ENCODE peak calls at places on chromosomes 7 and 10, in nine cellular contexts. G is K562, O is transverse colon, L is prostate gland, S is HCT116, N is sigmoid colon, A is stomach, C is GM12878, Y is H1. R is an unnamed sample.

GRCh38 chr10:42951486-42952251 is 125.2 kb upstream of the RET start:
- DNase-seq in G (no peak), O (no peak), L (no peak), S (no peak), N (peak), A (peak), C (no peak), Y (peak), R (peak)

GRCh38 chr7:130894146-130895005 is 160.4 kb upstream of the KLF14 start:
- DNase-seq in G (peak), O (no peak), L (no peak), S (peak), N (peak), A (peak), C (no peak), Y (no peak), R (peak)

GRCh38 chr10:10922062-10922461 is 95.6 kb upstream of the CELF2 start:
- DNase-seq in G (no peak), O (no peak), L (no peak), S (no peak), N (no peak), A (no peak), C (no peak), Y (no peak), R (no peak)

GRCh38 chr10:62335326-62335725 is 38.8 kb upstream of the ZNF365 start:
- DNase-seq in G (no peak), O (no peak), L (no peak), S (no peak), N (no peak), A (no peak), C (no peak), Y (no peak), R (no peak)

GRCh38 chr7:33981686-33982424 is 76.5 kb downstream of the BMPER start:
- DNase-seq in G (no peak), O (no peak), L (no peak), S (no peak), N (no peak), A (no peak), C (no peak), Y (no peak), R (no peak)

GRCh38 chr10:329361-330099 is 194.3 kb downstream of the ZMYND11 start:
- DNase-seq in G (peak), O (peak), L (peak), S (peak), N (peak), A (peak), C (no peak), Y (peak), R (no peak)

GRCh38 chr10:43824934-43825333 is 176.3 kb upstream of the ZNF32 start:
- DNase-seq in G (no peak), O (peak), L (no peak), S (no peak), N (peak), A (no peak), C (no peak), Y (no peak), R (no peak)

GRCh38 chr10:50607526-50607925 is 16.2 kb downstream of the SGMS1 start:
- DNase-seq in G (no peak), O (no peak), L (no peak), S (no peak), N (no peak), A (no peak), C (no peak), Y (no peak), R (no peak)

GRCh38 chr7:6486438-6487183 is 38.9 kb upstream of the DAGLB start:
- DNase-seq in G (no peak), O (no peak), L (no peak), S (no peak), N (no peak), A (no peak), C (no peak), Y (no peak), R (no peak)

GRCh38 chr10:59012839-59013238 is 163.6 kb upstream of the PHYHIPL start:
- DNase-seq in G (no peak), O (no peak), L (no peak), S (no peak), N (no peak), A (no peak), C (no peak), Y (no peak), R (no peak)

GRCh38 chr7:148585399-148585798 is 5.2 kb upstream of the C7orf33 start:
- DNase-seq in G (peak), O (no peak), L (no peak), S (no peak), N (no peak), A (no peak), C (no peak), Y (no peak), R (no peak)

GRCh38 chr7:149300751-149301150 is 38.8 kb downstream of the ZNF783 start:
- DNase-seq in G (no peak), O (no peak), L (no peak), S (no peak), N (no peak), A (no peak), C (no peak), Y (peak), R (peak)

GRCh38 chr7:1535695-1536094 is 5.2 kb downstream of the MAFK start:
- DNase-seq in G (no peak), O (no peak), L (no peak), S (no peak), N (peak), A (no peak), C (no peak), Y (peak), R (no peak)

GRCh38 chr7:1536105-1536767 is 5.7 kb downstream of the MAFK start:
- DNase-seq in G (no peak), O (no peak), L (no peak), S (no peak), N (peak), A (no peak), C (no peak), Y (no peak), R (no peak)

GRCh38 chr7:1537631-1538412 is 7.3 kb downstream of the MAFK start:
- DNase-seq in G (peak), O (peak), L (no peak), S (no peak), N (peak), A (peak), C (no peak), Y (peak), R (no peak)

GRCh38 chr7:1538544-1539345 is 8.2 kb downstream of the MAFK start:
- DNase-seq in G (no peak), O (no peak), L (no peak), S (no peak), N (peak), A (no peak), C (no peak), Y (no peak), R (no peak)

DNA sequence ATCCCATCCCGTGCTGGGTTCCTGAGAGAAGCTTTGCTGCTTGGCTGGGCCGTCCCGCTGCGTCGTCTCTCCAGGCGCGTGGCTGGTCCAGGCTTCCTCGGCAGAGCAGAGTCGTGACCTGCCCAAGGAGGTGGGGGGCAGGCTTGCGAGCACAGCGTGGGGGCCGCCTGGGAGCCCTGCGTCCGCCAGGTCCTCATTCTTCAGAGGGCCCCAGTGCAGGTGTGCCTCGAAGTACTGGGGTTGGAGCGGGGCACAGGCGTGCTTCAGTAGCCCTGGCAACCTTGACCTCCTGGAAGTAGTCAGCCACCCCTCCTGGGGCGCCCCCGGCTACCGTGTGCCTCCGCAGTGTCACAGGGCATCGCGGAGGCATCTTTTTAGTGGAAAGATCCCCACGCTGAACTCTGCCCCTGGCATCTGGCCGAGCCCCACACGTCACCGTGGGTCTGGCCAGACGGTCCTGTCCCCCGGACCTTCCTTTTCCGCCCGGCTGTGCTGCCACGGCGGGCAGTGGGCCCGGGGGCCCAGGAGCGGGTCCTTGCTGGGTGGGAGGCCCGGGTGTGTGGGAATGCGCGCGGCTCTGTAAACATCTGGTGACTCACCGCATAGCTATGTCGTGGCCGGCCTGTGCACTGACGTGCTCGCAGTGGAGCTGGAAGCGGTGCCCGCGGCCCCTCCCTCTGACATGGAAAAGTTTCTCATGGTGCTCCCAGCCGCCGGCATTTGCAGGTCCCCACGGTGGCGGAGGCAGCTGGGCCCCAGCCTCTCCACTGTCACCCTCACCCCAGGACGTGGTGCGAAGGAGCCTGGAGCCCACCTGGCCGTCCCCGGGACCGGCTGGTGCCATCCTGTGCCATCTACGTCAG is 6.5 kb downstream of the MAFK start:
- DNase-seq in G (peak), O (peak), L (peak), S (peak), N (peak), A (peak), C (no peak), Y (peak), R (no peak)
- TF ChIP-seq POLR2A in G (no peak), O (peak), L (peak), S (no peak), N (peak), A (no peak), C (no peak), Y (peak), R (peak)

GRCh38 chr7:141042222-141043193 is 27.8 kb upstream of the MRPS33 start:
- DNase-seq in G (no peak), O (no peak), L (peak), S (no peak), N (no peak), A (no peak), C (no peak), Y (no peak), R (no peak)

GRCh38 chr7:141043621-141044020 is 28.9 kb upstream of the MRPS33 start:
- DNase-seq in G (no peak), O (no peak), L (no peak), S (no peak), N (no peak), A (no peak), C (no peak), Y (no peak), R (no peak)

GRCh38 chr7:141045842-141046630 is 27.8 kb upstream of the TMEM178B start:
- DNase-seq in G (no peak), O (no peak), L (no peak), S (no peak), N (no peak), A (no peak), C (no peak), Y (no peak), R (no peak)

GRCh38 chr7:141039366-141039765 is 24.6 kb upstream of the MRPS33 start:
- DNase-seq in G (no peak), O (no peak), L (no peak), S (no peak), N (no peak), A (no peak), C (no peak), Y (no peak), R (no peak)

DNA sequence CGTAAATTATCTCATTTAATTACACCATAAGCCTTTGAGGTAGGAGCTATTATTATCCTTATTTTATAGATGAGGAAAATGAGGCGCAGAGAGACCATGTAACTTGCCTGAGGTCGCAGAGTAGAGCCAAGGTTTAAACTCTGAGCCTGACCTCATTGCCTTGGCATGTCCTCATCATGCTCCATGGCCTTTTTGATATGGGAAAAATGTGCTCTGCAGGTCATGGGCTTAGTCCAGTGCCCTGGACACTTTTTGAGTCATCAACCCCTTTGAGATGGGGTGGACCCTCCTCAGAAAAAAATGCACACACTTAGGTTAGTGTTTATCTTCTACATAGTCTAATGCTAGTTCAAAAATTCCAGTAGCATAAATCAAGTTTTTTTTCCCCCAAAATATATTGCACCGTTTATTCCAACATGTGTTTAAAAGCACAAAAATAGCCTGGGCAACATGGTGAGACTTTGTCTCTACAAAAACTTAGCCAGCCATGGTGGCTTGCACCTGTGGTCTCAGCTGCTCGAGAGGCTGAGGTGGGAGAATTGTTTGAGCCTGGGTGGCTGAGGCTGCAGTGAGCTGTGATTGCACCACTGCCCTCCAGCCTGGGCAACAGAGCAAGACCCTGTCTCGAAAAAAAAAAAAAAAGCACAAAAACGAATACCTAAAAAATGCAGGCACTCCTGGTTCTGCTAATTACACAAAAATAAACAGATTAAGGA is 28.6 kb upstream of the TMEM178B start:
- DNase-seq in G (no peak), O (no peak), L (no peak), S (no peak), N (no peak), A (no peak), C (no peak), Y (no peak), R (no peak)
- H3K4me3 ChIP-seq in G (no peak), O (no peak), L (no peak), S (no peak), N (no peak), A (no peak), C (no peak), Y (no peak), R (no peak)

DNA sequence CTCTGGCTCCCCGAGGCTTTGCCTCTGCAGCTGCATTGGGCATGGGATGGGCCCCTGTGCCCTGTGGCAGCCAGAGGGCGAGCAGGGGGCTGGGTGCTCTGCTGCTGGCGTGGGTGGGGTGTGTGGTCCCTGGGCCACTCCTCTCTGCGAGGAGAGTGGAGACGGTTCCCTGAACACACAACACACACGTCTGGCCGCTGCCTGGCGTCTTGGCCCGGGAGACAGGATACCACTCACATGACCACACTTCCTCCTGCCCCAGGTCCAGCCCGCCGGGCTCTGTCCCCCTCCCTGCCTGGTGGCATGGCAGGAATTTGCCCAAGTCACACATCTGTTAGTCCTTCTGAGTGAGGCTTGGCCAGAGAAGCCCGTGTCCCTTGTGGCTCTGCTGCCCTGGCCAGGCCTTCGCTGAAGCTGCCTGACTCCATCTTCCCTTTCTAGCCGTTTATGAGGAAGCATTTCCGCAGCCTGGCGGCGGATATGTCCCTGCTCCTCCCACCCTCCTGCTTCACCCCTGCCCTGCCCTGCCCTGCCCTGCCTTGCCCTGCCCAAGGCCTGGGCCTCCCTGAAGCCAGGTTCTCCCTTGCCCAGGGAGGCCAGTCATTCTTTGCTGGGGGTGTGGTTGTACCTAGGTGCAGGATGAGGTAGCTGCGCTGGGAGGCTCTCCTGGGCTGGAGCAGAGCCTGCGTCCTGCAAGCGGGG is 3.0 kb downstream of the BRI3 start:
- DNase-seq in G (no peak), O (peak), L (peak), S (no peak), N (peak), A (peak), C (no peak), Y (no peak), R (no peak)
- TF ChIP-seq POLR2AphosphoS5 in G (no peak), O (peak), L (peak), S (peak), N (peak), A (peak), C (no peak), Y (no peak), R (no peak)

GRCh38 chr10:100370976-100371706 is 24.1 kb downstream of the SCD start:
- DNase-seq in G (peak), O (peak), L (peak), S (peak), N (peak), A (peak), C (peak), Y (peak), R (no peak)
- TF ChIP-seq POLR2A in G (peak), O (peak), L (peak), S (no peak), N (no peak), A (no peak), C (no peak), Y (peak), R (no peak)

GRCh38 chr7:1979591-1980560 is 252.9 kb downstream of the MAD1L1 start:
- DNase-seq in G (peak), O (peak), L (peak), S (no peak), N (no peak), A (no peak), C (no peak), Y (no peak), R (no peak)
- H3K4me3 ChIP-seq in G (no peak), O (no peak), L (no peak), S (no peak), N (no peak), A (no peak), C (no peak), Y (no peak), R (no peak)

GRCh38 chr7:87152112-87152896 is at the start of gene DMTF1:
- DNase-seq in G (peak), O (peak), L (peak), S (peak), N (peak), A (peak), C (peak), Y (peak), R (peak)
- TF ChIP-seq POLR2AphosphoS5 in G (peak), O (peak), L (peak), S (peak), N (peak), A (peak), C (peak), Y (peak), R (peak)

DNA sequence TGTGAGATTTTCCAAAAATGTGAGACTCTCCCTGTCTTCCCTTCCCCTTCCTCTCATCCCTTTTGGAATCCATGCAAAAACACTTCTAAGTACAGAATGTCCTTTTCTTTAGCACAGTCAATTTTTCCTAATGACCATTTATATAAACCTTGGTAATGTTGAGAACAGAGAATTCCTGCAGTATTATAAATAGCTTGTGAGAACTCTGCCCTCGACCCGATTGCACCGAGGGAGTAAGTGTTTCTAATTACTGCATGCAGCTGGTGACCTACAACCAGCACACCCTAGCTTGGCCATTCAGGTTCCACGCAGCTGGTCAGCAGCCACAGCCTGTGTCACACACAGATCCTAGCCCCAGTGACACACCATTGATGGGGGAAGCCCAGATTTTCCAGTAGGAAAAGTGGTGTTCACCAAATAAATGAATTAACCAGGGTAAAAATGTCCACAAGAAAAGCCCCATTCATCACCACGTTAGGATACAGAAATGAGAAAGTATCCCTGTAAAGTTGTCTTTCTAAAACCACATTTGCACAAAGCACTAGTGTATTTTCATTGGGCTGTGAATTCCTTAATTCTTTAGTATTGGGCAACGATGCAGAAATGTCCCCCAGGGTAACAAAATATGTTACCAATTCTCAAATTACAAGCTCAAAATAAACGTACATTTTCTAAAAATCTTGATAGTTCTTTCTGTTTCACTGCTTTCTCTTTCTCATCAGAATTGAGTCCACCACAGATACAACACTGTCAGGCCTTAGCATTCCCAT is 499.0 kb upstream of the KLF6 start:
- DNase-seq in G (no peak), O (peak), L (no peak), S (no peak), N (peak), A (peak), C (no peak), Y (no peak), R (no peak)
- TF ChIP-seq POLR2A in G (no peak), O (no peak), L (no peak), S (no peak), N (no peak), A (no peak), C (no peak), Y (no peak), R (no peak)

DNA sequence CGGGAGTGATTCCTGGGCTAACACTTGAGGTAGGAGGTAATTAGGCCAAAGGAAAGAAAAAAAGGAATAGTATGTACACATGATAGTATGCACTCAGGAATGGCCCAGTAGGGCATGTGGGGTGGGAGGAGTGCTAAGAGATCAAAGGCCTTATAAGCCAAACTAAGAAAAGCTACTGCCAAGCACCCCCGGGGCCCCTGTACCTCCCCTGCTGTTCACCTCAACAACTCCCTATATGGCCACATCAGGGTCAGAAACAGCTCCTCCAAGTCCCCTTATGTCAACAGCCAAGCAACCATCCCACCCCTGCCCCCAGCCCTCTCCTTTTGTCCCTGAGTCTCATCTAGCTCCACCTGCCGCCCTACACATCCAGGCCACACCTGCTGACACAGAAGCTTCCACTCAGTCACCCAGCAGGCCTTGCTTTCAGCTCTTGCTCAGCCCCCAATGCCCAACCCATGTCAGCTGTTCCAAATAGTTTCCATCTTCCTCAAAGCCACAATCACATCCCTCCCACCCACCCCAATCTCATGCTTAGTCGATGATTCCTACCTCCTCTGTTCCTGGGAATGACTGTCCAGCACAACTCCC is 80.2 kb downstream of the SORBS1 start:
- DNase-seq in G (no peak), O (no peak), L (no peak), S (no peak), N (no peak), A (no peak), C (no peak), Y (no peak), R (no peak)
- H3K4me3 ChIP-seq in G (no peak), O (no peak), L (no peak), S (no peak), N (no peak), A (no peak), C (no peak), Y (no peak), R (no peak)